ENCODE peak calls at places on chromosome 16, in nine cellular contexts. N is effector memory CD4-positive, alpha-beta T cell; A is mucosa of descending colon; T is aorta; V is hippocampal formation; G is non-pigmented ciliary epithelial cell; R is SJSA1; X is BJ; U is body of pancreas. O is an unnamed sample.
A peak's percentile ranks its signal among the peaks of the same experiment; 100 is the strongest.

GRCh38 chr16:56747486-56748045 is 17.6 kb downstream of the NUP93 start:
- DNase-seq in N (no peak), A (no peak), T (no peak), V (no peak), G (no peak), R (peak; percentile 26), X (no peak), U (no peak), O (no peak)

GRCh38 chr16:57504001-57504400 is 17.7 kb upstream of the DOK4 start:
- DNase-seq in N (no peak), A (no peak), T (no peak), V (no peak), G (no peak), R (no peak), X (no peak), U (no peak), O (no peak)

GRCh38 chr16:88619859-88620655 is 18.3 kb upstream of the IL17C start:
- DNase-seq in N (peak; percentile 79), A (no peak), T (no peak), V (no peak), G (peak; percentile 37), R (peak; percentile 79), X (no peak), U (peak; percentile 38), O (peak; percentile 99)

GRCh38 chr16:65113441-65113840 is 8.4 kb downstream of the CDH11 start:
- DNase-seq in N (no peak), A (no peak), T (no peak), V (no peak), G (no peak), R (no peak), X (no peak), U (no peak), O (peak; percentile 28)

GRCh38 chr16:69187387-69187890 is 475 bp downstream of the SNTB2 start:
- DNase-seq in N (peak; percentile 15), A (peak; percentile 79), T (peak; percentile 87), V (no peak), G (no peak), R (peak; percentile 62), X (no peak), U (peak; percentile 61), O (peak; percentile 48)

GRCh38 chr16:70508752-70509151 is 14.6 kb downstream of the COG4 start:
- DNase-seq in N (no peak), A (no peak), T (no peak), V (no peak), G (no peak), R (no peak), X (no peak), U (no peak), O (peak; percentile 10)

GRCh38 chr16:89061590-89062380 is 31.9 kb upstream of the ACSF3 start:
- DNase-seq in N (no peak), A (no peak), T (no peak), V (no peak), G (no peak), R (no peak), X (no peak), U (no peak), O (no peak)

GRCh38 chr16:20880867-20881866 is 19.0 kb downstream of the DCUN1D3 start:
- DNase-seq in N (no peak), A (no peak), T (no peak), V (no peak), G (no peak), R (peak; percentile 38), X (no peak), U (no peak), O (no peak)

GRCh38 chr16:29028457-29029167 is 43.8 kb downstream of the LAT start:
- DNase-seq in N (no peak), A (no peak), T (peak; percentile 48), V (no peak), G (no peak), R (no peak), X (no peak), U (no peak), O (peak; percentile 64)

GRCh38 chr16:48596326-48596725 is 13.7 kb downstream of the N4BP1 start:
- DNase-seq in N (no peak), A (no peak), T (no peak), V (no peak), G (no peak), R (no peak), X (no peak), U (no peak), O (no peak)

GRCh38 chr16:1825864-1826690 is 548 bp downstream of the HAGH start:
- DNase-seq in N (peak; percentile 61), A (peak; percentile 76), T (no peak), V (no peak), G (no peak), R (no peak), X (no peak), U (peak; percentile 74), O (peak; percentile 64)

GRCh38 chr16:69821844-69822173 is 59.7 kb downstream of the WWP2 start:
- DNase-seq in N (no peak), A (no peak), T (no peak), V (no peak), G (no peak), R (no peak), X (no peak), U (no peak), O (no peak)

GRCh38 chr16:229731-230281 is 557 bp upstream of the LUC7L start:
- DNase-seq in N (no peak), A (no peak), T (no peak), V (no peak), G (no peak), R (no peak), X (no peak), U (no peak), O (no peak)

GRCh38 chr16:69443809-69444611 is 19.6 kb downstream of the CYB5B start:
- DNase-seq in N (no peak), A (no peak), T (no peak), V (no peak), G (no peak), R (peak; percentile 65), X (no peak), U (no peak), O (peak; percentile 71)

GRCh38 chr16:89407282-89407924 is 83.0 kb downstream of the ANKRD11 start:
- DNase-seq in N (no peak), A (no peak), T (peak; percentile 75), V (no peak), G (no peak), R (no peak), X (no peak), U (no peak), O (no peak)

GRCh38 chr16:53449816-53450517 is 15.7 kb downstream of the RBL2 start:
- DNase-seq in N (no peak), A (no peak), T (no peak), V (no peak), G (no peak), R (no peak), X (no peak), U (no peak), O (no peak)

GRCh38 chr16:9798474-9798873 is 383.8 kb downstream of the GRIN2A start:
- DNase-seq in N (no peak), A (no peak), T (no peak), V (no peak), G (no peak), R (no peak), X (no peak), U (no peak), O (no peak)

GRCh38 chr16:21625026-21625425 is 25.6 kb downstream of the METTL9 start:
- DNase-seq in N (no peak), A (no peak), T (no peak), V (no peak), G (no peak), R (no peak), X (no peak), U (no peak), O (no peak)

O was measured in fibroblast of villous mesenchyme.